ENCODE peak calls at places on chromosomes 13 and 19, in five cellular contexts. H, W, B, C and Q are unnamed samples.
A peak's percentile ranks its signal among the peaks of the same experiment; 100 is the strongest.

GRCh38 chr19:13850910-13851753 is 25.8 kb upstream of the NANOS3 start:
- DNase-seq in H (no peak), W (peak; percentile 70), B (peak; percentile 80), C (peak; percentile 94), Q (peak; percentile 88)

GRCh38 chr13:96984061-96984508 is 10.2 kb downstream of the OXGR1 start:
- DNase-seq in H (no peak), W (no peak), B (no peak), C (no peak), Q (no peak)

GRCh38 chr13:42036711-42037110 is 11.7 kb upstream of the DGKH start:
- DNase-seq in H (no peak), W (no peak), B (no peak), C (no peak), Q (no peak)

GRCh38 chr13:82654143-82654542 is 1228.1 kb downstream of the SLITRK1 start:
- DNase-seq in H (no peak), W (no peak), B (no peak), C (no peak), Q (no peak)

GRCh38 chr13:113599396-113599795 is 14.8 kb downstream of the TFDP1 start:
- DNase-seq in H (no peak), W (no peak), B (no peak), C (no peak), Q (no peak)

GRCh38 chr19:7224205-7224833 is 69.9 kb downstream of the INSR start:
- DNase-seq in H (no peak), W (no peak), B (peak; percentile 51), C (peak; percentile 77), Q (no peak)

GRCh38 chr13:111043575-111043982 is 71.5 kb upstream of the ARHGEF7 start:
- DNase-seq in H (no peak), W (no peak), B (no peak), C (no peak), Q (peak; percentile 64)

GRCh38 chr13:104968876-104969275 is 1566.6 kb downstream of the EFNB2 start:
- DNase-seq in H (no peak), W (no peak), B (no peak), C (no peak), Q (no peak)

GRCh38 chr19:14433454-14434156 is 499 bp downstream of the PKN1 start:
- DNase-seq in H (no peak), W (no peak), B (no peak), C (no peak), Q (peak; percentile 33)

GRCh38 chr13:110329258-110329657 is 22.2 kb downstream of the COL4A2 start:
- DNase-seq in H (no peak), W (no peak), B (no peak), C (no peak), Q (no peak)

GRCh38 chr13:41955605-41956004 is 5.3 kb downstream of the VWA8 start:
- DNase-seq in H (no peak), W (no peak), B (no peak), C (no peak), Q (no peak)

GRCh38 chr13:43368003-43368402 is 344.6 kb downstream of the DNAJC15 start:
- DNase-seq in H (peak; percentile 18), W (no peak), B (no peak), C (peak; percentile 39), Q (no peak)

GRCh38 chr19:34364830-34365462 is at the start of gene GPI:
- DNase-seq in H (peak; percentile 88), W (no peak), B (peak; percentile 24), C (peak; percentile 22), Q (peak; percentile 51)

GRCh38 chr13:110390572-110390971 is 83.5 kb downstream of the COL4A2 start:
- DNase-seq in H (no peak), W (no peak), B (no peak), C (peak; percentile 45), Q (no peak)

GRCh38 chr19:42198676-42199439 is 18.6 kb downstream of the DEDD2 start:
- DNase-seq in H (peak; percentile 84), W (no peak), B (no peak), C (no peak), Q (no peak)

DNA sequence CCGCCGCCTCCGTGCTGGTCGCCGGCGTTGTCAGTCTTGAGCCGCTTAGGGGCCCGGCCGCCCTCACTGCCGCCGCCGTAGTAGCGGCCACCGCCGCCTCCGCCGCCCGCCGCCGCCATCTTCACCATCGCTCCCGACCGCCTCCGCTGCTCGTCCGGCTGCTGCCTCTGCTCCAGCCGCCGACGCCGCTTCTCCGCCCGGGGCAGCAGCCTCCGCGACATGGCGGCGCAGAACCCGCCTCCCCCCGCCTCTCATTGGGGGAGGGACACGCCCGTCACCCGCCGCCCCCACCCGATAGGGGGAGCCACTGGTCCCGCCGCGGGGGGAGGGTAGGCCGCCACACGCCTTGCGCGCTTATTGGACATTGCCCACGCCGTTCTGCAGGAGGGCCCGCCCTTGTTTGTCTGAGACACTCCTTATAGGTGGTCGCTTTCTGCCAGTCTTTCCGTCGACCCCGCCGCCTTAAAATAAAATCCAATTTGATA is at the start of gene HNRNPL:
- DNase-seq in H (peak; percentile 94), W (no peak), B (no peak), C (no peak), Q (peak; percentile 99)
- TF ChIP-seq CTCF in H (peak; percentile 36), W (no peak), B (peak; percentile 52), C (peak; percentile 54), Q (peak; percentile 62)

DNA sequence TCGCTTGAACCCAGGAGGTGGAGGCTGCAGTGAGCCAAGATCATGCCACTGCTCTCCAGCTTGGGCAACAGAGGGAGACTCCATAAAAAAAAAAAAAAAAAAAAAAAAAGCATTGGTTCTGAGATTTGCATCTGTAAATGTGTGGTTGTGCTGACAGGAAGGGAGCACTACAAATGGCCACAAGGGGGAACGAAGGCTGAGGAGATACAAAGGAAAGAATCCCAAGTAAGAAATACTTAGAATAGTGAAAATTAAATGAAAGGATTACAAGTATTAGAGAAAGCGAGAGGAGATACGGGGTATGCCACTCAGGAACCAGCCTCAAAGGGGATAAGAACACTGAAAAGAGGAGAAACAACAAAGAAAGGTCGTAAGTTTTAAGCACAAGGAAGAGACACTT is 284.9 kb downstream of the KLF12 start:
- DNase-seq in H (no peak), W (no peak), B (no peak), C (peak; percentile 48), Q (no peak)
- TF ChIP-seq CTCF in H (peak; percentile 30), W (peak; percentile 23), B (peak; percentile 28), C (peak; percentile 62), Q (peak; percentile 41)

GRCh38 chr19:15454371-15454800 is 4.6 kb upstream of the WIZ start:
- DNase-seq in H (no peak), W (no peak), B (no peak), C (no peak), Q (no peak)
- TF ChIP-seq CTCF in H (no peak), W (no peak), B (no peak), C (peak; percentile 33), Q (peak; percentile 19)

DNA sequence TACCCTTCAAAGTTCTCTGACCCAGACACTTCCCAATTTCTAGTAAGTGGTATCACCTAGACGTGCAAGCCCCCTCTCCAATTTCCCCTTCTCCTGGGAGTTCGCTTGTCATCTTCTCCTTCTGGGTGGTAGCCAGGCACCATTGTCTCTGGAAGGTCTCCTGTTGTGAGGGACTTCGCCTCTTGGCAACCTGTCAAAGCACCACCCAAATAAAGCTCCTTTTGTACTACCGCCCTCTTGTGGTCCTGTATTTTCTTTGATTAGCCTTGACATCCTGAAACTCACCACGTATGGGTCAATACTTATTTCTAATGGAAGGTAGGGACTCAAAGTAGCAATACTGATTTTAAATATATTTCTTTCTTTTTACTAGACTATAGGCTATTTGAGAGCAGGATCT is 8.2 kb downstream of the GPC5 start:
- DNase-seq in H (peak; percentile 50), W (no peak), B (no peak), C (peak; percentile 51), Q (no peak)
- TF ChIP-seq CTCF in H (peak; percentile 55), W (no peak), B (no peak), C (peak; percentile 58), Q (peak; percentile 41)

DNA sequence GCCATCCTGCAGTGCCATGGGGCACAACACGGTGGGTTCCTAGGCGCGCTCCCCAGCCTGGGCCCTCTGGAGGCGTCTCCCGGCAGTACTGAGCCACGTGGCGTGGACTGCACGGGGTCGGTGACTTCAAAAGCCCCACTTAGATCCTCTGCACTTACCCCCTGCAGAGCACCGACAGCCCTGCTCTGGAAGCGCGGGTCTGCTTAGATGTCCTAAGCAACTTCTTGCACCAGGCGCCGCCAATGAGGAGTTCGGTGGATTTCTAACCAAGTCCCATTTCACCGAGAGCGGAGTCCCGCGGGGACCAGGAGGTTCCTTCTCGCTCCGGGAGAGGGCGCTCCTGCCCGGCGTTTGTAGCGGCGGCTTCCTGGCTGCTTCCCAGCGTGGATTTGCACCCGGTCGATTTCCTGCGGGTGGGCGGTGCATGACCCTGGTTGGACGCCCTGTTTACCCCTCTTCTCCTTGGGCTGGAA is 25.2 kb upstream of the ZNF845 start:
- DNase-seq in H (no peak), W (no peak), B (no peak), C (no peak), Q (no peak)
- TF ChIP-seq CTCF in H (no peak), W (no peak), B (no peak), C (peak; percentile 17), Q (peak; percentile 19)